ENCODE peak calls at places on chromosomes 4 and X, in seven cellular contexts. One of them, this sample, is unnamed.

GRCh38 chr4:33930497-33930896 is 2313.8 kb downstream of the ARAP2 start:
- DNase-seq in heart right ventricle: no peak
- DNase-seq in GM10248: no peak
- DNase-seq in progenitor cell of endocrine pancreas: no peak
- DNase-seq in omental fat pad: no peak
- DNase-seq in psoas muscle: no peak
- DNase-seq in fibroblast of villous mesenchyme: peak
- DNase-seq in this sample: no peak

GRCh38 chrX:19852014-19853005 is 35.1 kb downstream of the SH3KBP1 start:
- DNase-seq in fibroblast of villous mesenchyme: peak
- DNase-seq in heart right ventricle: peak
- DNase-seq in omental fat pad: no peak
- DNase-seq in GM10248: no peak
- DNase-seq in progenitor cell of endocrine pancreas: no peak
- DNase-seq in psoas muscle: no peak
- DNase-seq in this sample: no peak

GRCh38 chr4:22515888-22516541 is at the start of gene ADGRA3:
- DNase-seq in fibroblast of villous mesenchyme: peak
- DNase-seq in progenitor cell of endocrine pancreas: peak
- DNase-seq in psoas muscle: peak
- DNase-seq in omental fat pad: no peak
- DNase-seq in heart right ventricle: peak
- DNase-seq in GM10248: peak
- DNase-seq in this sample: no peak

GRCh38 chr4:7938513-7939376 is 916 bp downstream of the AFAP1 start:
- DNase-seq in GM10248: no peak
- DNase-seq in heart right ventricle: peak
- DNase-seq in progenitor cell of endocrine pancreas: peak
- DNase-seq in fibroblast of villous mesenchyme: peak
- DNase-seq in psoas muscle: no peak
- DNase-seq in omental fat pad: no peak
- DNase-seq in this sample: no peak

GRCh38 chr4:139825523-139826014 is 159.9 kb downstream of the MGST2 start:
- DNase-seq in heart right ventricle: no peak
- DNase-seq in fibroblast of villous mesenchyme: no peak
- DNase-seq in progenitor cell of endocrine pancreas: no peak
- DNase-seq in omental fat pad: no peak
- DNase-seq in GM10248: no peak
- DNase-seq in psoas muscle: no peak
- DNase-seq in this sample: no peak

GRCh38 chr4:60249784-60250183 is 950.3 kb upstream of the ADGRL3 start:
- DNase-seq in progenitor cell of endocrine pancreas: no peak
- DNase-seq in omental fat pad: no peak
- DNase-seq in GM10248: no peak
- DNase-seq in fibroblast of villous mesenchyme: no peak
- DNase-seq in psoas muscle: no peak
- DNase-seq in heart right ventricle: no peak
- DNase-seq in this sample: no peak

GRCh38 chr4:123463869-123464268 is 67.3 kb downstream of the SPRY1 start:
- DNase-seq in progenitor cell of endocrine pancreas: no peak
- DNase-seq in fibroblast of villous mesenchyme: no peak
- DNase-seq in heart right ventricle: no peak
- DNase-seq in psoas muscle: no peak
- DNase-seq in GM10248: no peak
- DNase-seq in omental fat pad: no peak
- DNase-seq in this sample: no peak

GRCh38 chr4:87677731-87678130 is 27.7 kb downstream of the DMP1 start:
- DNase-seq in omental fat pad: no peak
- DNase-seq in fibroblast of villous mesenchyme: no peak
- DNase-seq in psoas muscle: peak
- DNase-seq in GM10248: no peak
- DNase-seq in progenitor cell of endocrine pancreas: no peak
- DNase-seq in heart right ventricle: peak
- DNase-seq in this sample: no peak

GRCh38 chrX:56798866-56799864 is 70.1 kb downstream of the NBDY start:
- DNase-seq in psoas muscle: peak
- DNase-seq in progenitor cell of endocrine pancreas: no peak
- DNase-seq in GM10248: peak
- DNase-seq in fibroblast of villous mesenchyme: peak
- DNase-seq in omental fat pad: no peak
- DNase-seq in heart right ventricle: no peak
- DNase-seq in this sample: no peak

GRCh38 chr4:88759039-88759631 is 61.5 kb upstream of the NAP1L5 start:
- DNase-seq in psoas muscle: no peak
- DNase-seq in GM10248: no peak
- DNase-seq in omental fat pad: no peak
- DNase-seq in heart right ventricle: no peak
- DNase-seq in fibroblast of villous mesenchyme: peak
- DNase-seq in progenitor cell of endocrine pancreas: no peak
- DNase-seq in this sample: no peak

GRCh38 chr4:8328866-8329559 is 59.5 kb downstream of the HTRA3 start:
- DNase-seq in psoas muscle: peak
- DNase-seq in fibroblast of villous mesenchyme: no peak
- DNase-seq in GM10248: no peak
- DNase-seq in omental fat pad: no peak
- DNase-seq in heart right ventricle: no peak
- DNase-seq in progenitor cell of endocrine pancreas: no peak
- DNase-seq in this sample: no peak

GRCh38 chr4:173074501-173074946 is 94.1 kb upstream of the GALNT7 start:
- DNase-seq in progenitor cell of endocrine pancreas: no peak
- DNase-seq in heart right ventricle: no peak
- DNase-seq in fibroblast of villous mesenchyme: peak
- DNase-seq in GM10248: no peak
- DNase-seq in omental fat pad: no peak
- DNase-seq in psoas muscle: no peak
- DNase-seq in this sample: no peak

GRCh38 chr4:188218392-188218791 is 79.2 kb downstream of the TRIML1 start:
- DNase-seq in omental fat pad: no peak
- DNase-seq in fibroblast of villous mesenchyme: no peak
- DNase-seq in GM10248: no peak
- DNase-seq in psoas muscle: no peak
- DNase-seq in heart right ventricle: no peak
- DNase-seq in progenitor cell of endocrine pancreas: no peak
- DNase-seq in this sample: no peak

GRCh38 chr4:112060212-112060611 is 85.0 kb upstream of the FAM241A start:
- DNase-seq in GM10248: peak
- DNase-seq in psoas muscle: no peak
- DNase-seq in fibroblast of villous mesenchyme: peak
- DNase-seq in omental fat pad: no peak
- DNase-seq in progenitor cell of endocrine pancreas: no peak
- DNase-seq in heart right ventricle: no peak
- DNase-seq in this sample: no peak

GRCh38 chrX:101057095-101057714 is 5.3 kb upstream of the TRMT2B start:
- DNase-seq in GM10248: peak
- DNase-seq in progenitor cell of endocrine pancreas: no peak
- DNase-seq in heart right ventricle: no peak
- DNase-seq in fibroblast of villous mesenchyme: no peak
- DNase-seq in omental fat pad: no peak
- DNase-seq in psoas muscle: no peak
- DNase-seq in this sample: no peak

GRCh38 chr4:150206265-150206664 is 128.0 kb downstream of the DCLK2 start:
- DNase-seq in fibroblast of villous mesenchyme: no peak
- DNase-seq in progenitor cell of endocrine pancreas: no peak
- DNase-seq in heart right ventricle: no peak
- DNase-seq in omental fat pad: no peak
- DNase-seq in GM10248: no peak
- DNase-seq in psoas muscle: no peak
- DNase-seq in this sample: no peak

GRCh38 chrX:96004386-96004785 is 680.3 kb upstream of the DIAPH2 start:
- DNase-seq in psoas muscle: no peak
- DNase-seq in GM10248: no peak
- DNase-seq in omental fat pad: no peak
- DNase-seq in heart right ventricle: no peak
- DNase-seq in progenitor cell of endocrine pancreas: no peak
- DNase-seq in fibroblast of villous mesenchyme: no peak
- DNase-seq in this sample: no peak

GRCh38 chr4:138891610-138892009 is 124.0 kb upstream of the NOCT start:
- DNase-seq in heart right ventricle: no peak
- DNase-seq in omental fat pad: no peak
- DNase-seq in progenitor cell of endocrine pancreas: no peak
- DNase-seq in GM10248: no peak
- DNase-seq in psoas muscle: no peak
- DNase-seq in fibroblast of villous mesenchyme: no peak
- DNase-seq in this sample: no peak

GRCh38 chrX:87968118-87968517 is 450.5 kb downstream of the KLHL4 start:
- DNase-seq in fibroblast of villous mesenchyme: no peak
- DNase-seq in heart right ventricle: no peak
- DNase-seq in psoas muscle: no peak
- DNase-seq in GM10248: no peak
- DNase-seq in progenitor cell of endocrine pancreas: no peak
- DNase-seq in omental fat pad: no peak
- DNase-seq in this sample: no peak

GRCh38 chr4:145564540-145564939 is 54.6 kb upstream of the MMAA start:
- DNase-seq in fibroblast of villous mesenchyme: no peak
- DNase-seq in heart right ventricle: no peak
- DNase-seq in omental fat pad: no peak
- DNase-seq in psoas muscle: no peak
- DNase-seq in progenitor cell of endocrine pancreas: no peak
- DNase-seq in GM10248: no peak
- DNase-seq in this sample: no peak

GRCh38 chr4:99076292-99076976 is 12.2 kb downstream of the ADH5 start:
- DNase-seq in heart right ventricle: no peak
- DNase-seq in fibroblast of villous mesenchyme: no peak
- DNase-seq in omental fat pad: no peak
- DNase-seq in GM10248: no peak
- DNase-seq in progenitor cell of endocrine pancreas: no peak
- DNase-seq in psoas muscle: no peak
- DNase-seq in this sample: no peak

GRCh38 chrX:24282381-24283121 is 31.3 kb downstream of the SUPT20HL2 start:
- DNase-seq in omental fat pad: no peak
- DNase-seq in psoas muscle: no peak
- DNase-seq in GM10248: no peak
- DNase-seq in progenitor cell of endocrine pancreas: no peak
- DNase-seq in heart right ventricle: no peak
- DNase-seq in fibroblast of villous mesenchyme: peak
- DNase-seq in this sample: no peak

GRCh38 chr4:94741304-94741703 is 16.5 kb upstream of the BMPR1B start:
- DNase-seq in psoas muscle: no peak
- DNase-seq in GM10248: no peak
- DNase-seq in fibroblast of villous mesenchyme: peak
- DNase-seq in heart right ventricle: no peak
- DNase-seq in omental fat pad: no peak
- DNase-seq in progenitor cell of endocrine pancreas: no peak
- DNase-seq in this sample: no peak

GRCh38 chr4:189823611-189824010 is 117.1 kb upstream of the FRG1 start:
- DNase-seq in heart right ventricle: no peak
- DNase-seq in omental fat pad: no peak
- DNase-seq in GM10248: no peak
- DNase-seq in psoas muscle: no peak
- DNase-seq in progenitor cell of endocrine pancreas: no peak
- DNase-seq in fibroblast of villous mesenchyme: no peak
- DNase-seq in this sample: no peak

GRCh38 chr4:114595207-114595606 is 3.4 kb upstream of the UGT8 start:
- DNase-seq in fibroblast of villous mesenchyme: no peak
- DNase-seq in GM10248: no peak
- DNase-seq in omental fat pad: no peak
- DNase-seq in psoas muscle: no peak
- DNase-seq in progenitor cell of endocrine pancreas: no peak
- DNase-seq in heart right ventricle: no peak
- DNase-seq in this sample: no peak

GRCh38 chrX:121160987-121161386 is 113.6 kb downstream of the GLUD2 start:
- DNase-seq in psoas muscle: no peak
- DNase-seq in progenitor cell of endocrine pancreas: no peak
- DNase-seq in omental fat pad: no peak
- DNase-seq in GM10248: peak
- DNase-seq in fibroblast of villous mesenchyme: no peak
- DNase-seq in heart right ventricle: no peak
- DNase-seq in this sample: no peak

GRCh38 chr4:156837625-156838345 is 133.8 kb downstream of the PDGFC start:
- DNase-seq in GM10248: no peak
- DNase-seq in progenitor cell of endocrine pancreas: no peak
- DNase-seq in heart right ventricle: no peak
- DNase-seq in psoas muscle: no peak
- DNase-seq in omental fat pad: no peak
- DNase-seq in fibroblast of villous mesenchyme: peak
- DNase-seq in this sample: no peak

GRCh38 chrX:13569479-13570244 is at the start of gene EGFL6:
- DNase-seq in fibroblast of villous mesenchyme: no peak
- DNase-seq in progenitor cell of endocrine pancreas: peak
- DNase-seq in GM10248: peak
- DNase-seq in psoas muscle: no peak
- DNase-seq in omental fat pad: no peak
- DNase-seq in heart right ventricle: no peak
- DNase-seq in this sample: no peak

GRCh38 chr4:23774932-23775331 is 114.9 kb downstream of the PPARGC1A start:
- DNase-seq in GM10248: no peak
- DNase-seq in psoas muscle: no peak
- DNase-seq in progenitor cell of endocrine pancreas: no peak
- DNase-seq in heart right ventricle: no peak
- DNase-seq in fibroblast of villous mesenchyme: no peak
- DNase-seq in omental fat pad: no peak
- DNase-seq in this sample: no peak

GRCh38 chrX:49066690-49067089 is 7.1 kb downstream of the PRAF2 start:
- DNase-seq in fibroblast of villous mesenchyme: no peak
- DNase-seq in omental fat pad: no peak
- DNase-seq in heart right ventricle: no peak
- DNase-seq in psoas muscle: no peak
- DNase-seq in GM10248: no peak
- DNase-seq in progenitor cell of endocrine pancreas: no peak
- DNase-seq in this sample: no peak
- TF ChIP-seq CTCF in fibroblast of villous mesenchyme: no peak
- TF ChIP-seq CTCF in omental fat pad: no peak
- TF ChIP-seq CTCF in heart right ventricle: no peak
- TF ChIP-seq CTCF in psoas muscle: no peak
- TF ChIP-seq CTCF in GM10248: no peak
- TF ChIP-seq CTCF in progenitor cell of endocrine pancreas: no peak
- TF ChIP-seq CTCF in this sample: no peak

GRCh38 chr4:40843696-40844095 is 93.9 kb downstream of the NSUN7 start:
- DNase-seq in psoas muscle: no peak
- DNase-seq in omental fat pad: no peak
- DNase-seq in GM10248: peak
- DNase-seq in heart right ventricle: no peak
- DNase-seq in fibroblast of villous mesenchyme: no peak
- DNase-seq in progenitor cell of endocrine pancreas: no peak
- DNase-seq in this sample: no peak
- TF ChIP-seq CTCF in psoas muscle: peak
- TF ChIP-seq CTCF in omental fat pad: no peak
- TF ChIP-seq CTCF in GM10248: peak
- TF ChIP-seq CTCF in heart right ventricle: peak
- TF ChIP-seq CTCF in fibroblast of villous mesenchyme: peak
- TF ChIP-seq CTCF in progenitor cell of endocrine pancreas: no peak
- TF ChIP-seq CTCF in this sample: no peak

DNA sequence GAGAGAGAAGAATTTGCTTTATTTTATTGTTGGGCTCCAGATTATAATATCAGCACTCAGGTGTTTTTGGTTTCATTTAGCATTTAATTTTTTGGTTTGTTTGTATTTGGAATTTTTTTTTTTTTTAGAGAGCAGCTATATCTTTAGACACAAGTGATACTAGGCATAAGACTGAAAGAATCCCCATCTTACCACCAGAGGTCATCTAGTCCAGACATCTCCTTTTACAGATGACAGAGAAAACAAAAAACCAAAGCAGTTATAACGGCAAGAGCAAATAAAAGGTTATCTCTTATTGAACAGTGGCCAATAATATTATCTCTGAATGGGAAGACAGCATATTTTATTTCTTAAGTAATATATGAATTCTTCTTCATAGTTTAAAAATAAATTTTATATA is 22.8 kb downstream of the USP38 start:
- DNase-seq in omental fat pad: no peak
- DNase-seq in progenitor cell of endocrine pancreas: no peak
- DNase-seq in GM10248: no peak
- DNase-seq in heart right ventricle: no peak
- DNase-seq in fibroblast of villous mesenchyme: peak
- DNase-seq in psoas muscle: no peak
- DNase-seq in this sample: no peak
- TF ChIP-seq CTCF in omental fat pad: no peak
- TF ChIP-seq CTCF in progenitor cell of endocrine pancreas: peak
- TF ChIP-seq CTCF in GM10248: peak
- TF ChIP-seq CTCF in heart right ventricle: peak
- TF ChIP-seq CTCF in fibroblast of villous mesenchyme: peak
- TF ChIP-seq CTCF in psoas muscle: peak
- TF ChIP-seq CTCF in this sample: no peak

GRCh38 chr4:186717556-186717955 is 6.1 kb downstream of the FAT1 start:
- DNase-seq in progenitor cell of endocrine pancreas: no peak
- DNase-seq in fibroblast of villous mesenchyme: no peak
- DNase-seq in heart right ventricle: no peak
- DNase-seq in GM10248: no peak
- DNase-seq in omental fat pad: no peak
- DNase-seq in psoas muscle: no peak
- DNase-seq in this sample: no peak
- TF ChIP-seq CTCF in progenitor cell of endocrine pancreas: no peak
- TF ChIP-seq CTCF in fibroblast of villous mesenchyme: no peak
- TF ChIP-seq CTCF in heart right ventricle: no peak
- TF ChIP-seq CTCF in GM10248: no peak
- TF ChIP-seq CTCF in omental fat pad: no peak
- TF ChIP-seq CTCF in psoas muscle: no peak
- TF ChIP-seq CTCF in this sample: no peak